ENCODE peak calls at places on chromosomes 7 and 10, in six cellular contexts. V is RWPE2; G is heart right ventricle; T is GM23338; L is CD8-positive, alpha-beta T cell; Y is hepatocyte. W is an unnamed sample.

GRCh38 chr7:130297628-130298027 is 4.7 kb downstream of the CPA4 start:
- DNase-seq in V (no peak), G (no peak), T (no peak), L (no peak), Y (no peak), W (no peak)

GRCh38 chr7:30938435-30939316 is 25.1 kb upstream of the GHRHR start:
- DNase-seq in V (no peak), G (peak), T (peak), L (peak), Y (peak), W (peak)

GRCh38 chr10:70461397-70462348 is 16.9 kb upstream of the PALD1 start:
- DNase-seq in V (no peak), G (peak), T (peak), L (peak), Y (peak), W (peak)

GRCh38 chr10:50614444-50615137 is 9.2 kb downstream of the SGMS1 start:
- DNase-seq in V (no peak), G (no peak), T (peak), L (no peak), Y (peak), W (no peak)

GRCh38 chr10:89306019-89306418 is 4.2 kb downstream of the IFIT2 start:
- DNase-seq in V (no peak), G (no peak), T (no peak), L (no peak), Y (peak), W (no peak)

GRCh38 chr10:22625511-22626288 is 88.7 kb downstream of the PIP4K2A start:
- DNase-seq in V (no peak), G (no peak), T (peak), L (no peak), Y (no peak), W (no peak)

GRCh38 chr10:69439813-69440506 is 11.3 kb upstream of the TSPAN15 start:
- DNase-seq in V (no peak), G (no peak), T (peak), L (no peak), Y (peak), W (peak)

GRCh38 chr7:584122-584465 is 64.4 kb upstream of the PDGFA start:
- DNase-seq in V (no peak), G (no peak), T (no peak), L (peak), Y (no peak), W (no peak)

GRCh38 chr10:87862644-87863101 is 660 bp downstream of the KLLN start:
- DNase-seq in V (no peak), G (no peak), T (no peak), L (no peak), Y (no peak), W (no peak)

GRCh38 chr10:86295791-86296190 is 70.8 kb downstream of the GRID1 start:
- DNase-seq in V (peak), G (no peak), T (no peak), L (no peak), Y (no peak), W (no peak)

GRCh38 chr10:102752934-102753664 is 9.4 kb downstream of the WBP1L start:
- DNase-seq in V (no peak), G (peak), T (peak), L (peak), Y (peak), W (peak)

GRCh38 chr10:132415956-132416355 is 19.0 kb downstream of the PWWP2B start:
- DNase-seq in V (no peak), G (no peak), T (no peak), L (no peak), Y (no peak), W (no peak)

GRCh38 chr7:44969701-44970494 is 8.9 kb downstream of the MYO1G start:
- DNase-seq in V (peak), G (no peak), T (no peak), L (no peak), Y (no peak), W (no peak)

GRCh38 chr10:132884041-132884440 is 58.3 kb downstream of the CFAP46 start:
- DNase-seq in V (peak), G (no peak), T (no peak), L (no peak), Y (no peak), W (no peak)

GRCh38 chr10:1290071-1290471 is 233.9 kb downstream of the WDR37 start:
- DNase-seq in V (no peak), G (no peak), T (no peak), L (no peak), Y (no peak), W (no peak)

GRCh38 chr7:604038-604883 is 84.6 kb upstream of the PDGFA start:
- DNase-seq in V (peak), G (peak), T (no peak), L (peak), Y (no peak), W (no peak)

GRCh38 chr10:117373848-117374505 is 1.3 kb downstream of the PDZD8 start:
- DNase-seq in V (no peak), G (peak), T (peak), L (peak), Y (peak), W (peak)

GRCh38 chr10:5684971-5685763 is 529 bp downstream of the TASOR2 start:
- DNase-seq in V (no peak), G (peak), T (peak), L (peak), Y (peak), W (peak)

GRCh38 chr10:97726636-97727178 is 10.2 kb upstream of the ZFYVE27 start:
- DNase-seq in V (no peak), G (no peak), T (peak), L (no peak), Y (peak), W (peak)

GRCh38 chr10:74683067-74683466 is 143.3 kb upstream of the KAT6B start:
- DNase-seq in V (no peak), G (no peak), T (no peak), L (no peak), Y (no peak), W (peak)

GRCh38 chr7:28957822-28958234 is 302 bp downstream of the TRIL start:
- DNase-seq in V (no peak), G (no peak), T (peak), L (no peak), Y (peak), W (no peak)

GRCh38 chr7:26284995-26285632 is 6.5 kb upstream of the SNX10 start:
- DNase-seq in V (no peak), G (no peak), T (peak), L (no peak), Y (no peak), W (no peak)

GRCh38 chr7:128831994-128832879 is 2.0 kb downstream of the FLNC start:
- DNase-seq in V (no peak), G (peak), T (peak), L (no peak), Y (peak), W (peak)

GRCh38 chr10:47143072-47143471 is 156.9 kb upstream of the GDF10 start:
- DNase-seq in V (no peak), G (no peak), T (no peak), L (no peak), Y (no peak), W (no peak)

GRCh38 chr7:149686001-149686400 is 87.4 kb downstream of the ZNF467 start:
- DNase-seq in V (no peak), G (no peak), T (no peak), L (no peak), Y (no peak), W (peak)

GRCh38 chr10:803041-803741 is 113.7 kb upstream of the DIP2C start:
- DNase-seq in V (no peak), G (no peak), T (no peak), L (no peak), Y (no peak), W (no peak)

GRCh38 chr10:84478155-84478554 is 149.8 kb downstream of the CCSER2 start:
- DNase-seq in V (no peak), G (no peak), T (no peak), L (no peak), Y (no peak), W (peak)

GRCh38 chr10:52541082-52541481 is 227.0 kb downstream of the DKK1 start:
- DNase-seq in V (no peak), G (no peak), T (no peak), L (no peak), Y (no peak), W (peak)

GRCh38 chr10:89549510-89549909 is 14.1 kb upstream of the SLC16A12 start:
- DNase-seq in V (no peak), G (no peak), T (no peak), L (no peak), Y (no peak), W (no peak)

GRCh38 chr7:66055321-66055956 is 20.2 kb upstream of the ASL start:
- DNase-seq in V (no peak), G (no peak), T (no peak), L (no peak), Y (no peak), W (peak)

GRCh38 chr10:28661035-28661434 is 16.3 kb upstream of the BAMBI start:
- DNase-seq in V (no peak), G (no peak), T (no peak), L (no peak), Y (no peak), W (peak)

GRCh38 chr7:73742753-73743641 is 4.4 kb upstream of the ABHD11 start:
- DNase-seq in V (no peak), G (no peak), T (peak), L (no peak), Y (peak), W (no peak)

GRCh38 chr7:155277385-155277994 is 20.2 kb upstream of the INSIG1 start:
- DNase-seq in V (no peak), G (no peak), T (no peak), L (no peak), Y (no peak), W (no peak)

GRCh38 chr7:84228526-84228925 is 33.9 kb upstream of the SEMA3A start:
- DNase-seq in V (no peak), G (no peak), T (peak), L (no peak), Y (no peak), W (no peak)

GRCh38 chr7:79296553-79297320 is 156.7 kb downstream of the MAGI2 start:
- DNase-seq in V (peak), G (no peak), T (no peak), L (no peak), Y (no peak), W (no peak)

GRCh38 chr10:66788142-66788541 is 137.7 kb upstream of the LRRTM3 start:
- DNase-seq in V (no peak), G (no peak), T (no peak), L (no peak), Y (no peak), W (no peak)

GRCh38 chr10:95756061-95756751 is at the start of gene ENTPD1:
- DNase-seq in V (no peak), G (peak), T (peak), L (no peak), Y (no peak), W (no peak)

GRCh38 chr7:112134039-112134438 is 72.2 kb downstream of the DOCK4 start:
- DNase-seq in V (no peak), G (no peak), T (no peak), L (no peak), Y (no peak), W (no peak)

GRCh38 chr7:153405704-153406485 is 646.3 kb upstream of the DPP6 start:
- DNase-seq in V (no peak), G (no peak), T (no peak), L (no peak), Y (no peak), W (no peak)
- TF ChIP-seq CTCF in V (no peak), G (no peak), T (no peak), L (no peak), Y (no peak), W (no peak)

GRCh38 chr7:142807855-142808460 is 37.2 kb downstream of the PRSS2 start:
- DNase-seq in V (no peak), G (no peak), T (no peak), L (no peak), Y (no peak), W (no peak)

GRCh38 chr7:142804715-142805114 is 33.9 kb downstream of the PRSS2 start:
- DNase-seq in V (no peak), G (no peak), T (no peak), L (no peak), Y (no peak), W (no peak)

GRCh38 chr7:142806957-142807356 is 36.2 kb downstream of the PRSS2 start:
- DNase-seq in V (no peak), G (no peak), T (no peak), L (no peak), Y (no peak), W (no peak)

GRCh38 chr7:142805350-142806020 is 34.7 kb downstream of the PRSS2 start:
- DNase-seq in V (no peak), G (no peak), T (no peak), L (no peak), Y (no peak), W (no peak)

GRCh38 chr7:142806021-142806353 is 35.2 kb downstream of the PRSS2 start:
- DNase-seq in V (no peak), G (no peak), T (no peak), L (no peak), Y (no peak), W (no peak)
- H3K4me3 ChIP-seq in V (no peak), G (no peak), T (no peak), L (peak), Y (no peak), W (no peak)

DNA sequence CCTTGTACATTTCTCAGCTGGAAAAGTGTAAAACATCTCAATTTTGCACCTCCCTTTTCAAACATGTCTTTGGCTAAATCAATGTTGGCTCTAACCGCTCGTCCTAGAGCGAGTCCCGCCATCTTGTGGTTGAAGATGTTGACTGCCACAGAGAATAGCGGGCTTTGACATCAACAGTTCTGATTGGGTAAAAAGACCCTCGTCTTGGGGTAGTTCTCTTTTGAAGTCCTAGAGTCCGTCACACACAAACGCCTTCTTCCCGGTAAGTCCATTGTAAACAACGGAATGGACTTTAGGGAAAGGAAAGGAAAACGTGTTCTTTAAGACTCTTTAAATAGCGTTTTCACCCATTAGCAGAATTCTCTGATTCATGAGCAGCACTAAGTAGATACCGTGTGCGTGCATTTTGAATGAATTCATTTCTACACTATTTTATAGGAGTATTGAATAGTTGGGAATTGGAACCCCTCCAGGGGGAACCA is 454 bp upstream of the RPP30 start:
- DNase-seq in V (no peak), G (peak), T (peak), L (peak), Y (peak), W (peak)
- TF ChIP-seq CTCF in V (peak), G (peak), T (peak), L (peak), Y (peak), W (peak)

GRCh38 chr10:76160758-76161555 is 729.5 kb downstream of the LRMDA start:
- DNase-seq in V (no peak), G (no peak), T (no peak), L (no peak), Y (no peak), W (no peak)
- H3K4me3 ChIP-seq in V (no peak), G (no peak), T (no peak), L (no peak), Y (no peak), W (no peak)

GRCh38 chr7:81776972-81777371 is 7.1 kb upstream of the HGF start:
- DNase-seq in V (no peak), G (no peak), T (peak), L (no peak), Y (no peak), W (no peak)
- TF ChIP-seq CTCF in V (no peak), G (no peak), T (peak), L (no peak), Y (no peak), W (no peak)

GRCh38 chr10:79243211-79244067 is 103.8 kb upstream of the PPIF start:
- DNase-seq in V (no peak), G (peak), T (peak), L (peak), Y (peak), W (no peak)

GRCh38 chr10:79241629-79241989 is 105.7 kb upstream of the PPIF start:
- DNase-seq in V (no peak), G (no peak), T (no peak), L (no peak), Y (no peak), W (no peak)

GRCh38 chr10:79241990-79242619 is 105.2 kb upstream of the PPIF start:
- DNase-seq in V (no peak), G (peak), T (peak), L (peak), Y (peak), W (peak)

GRCh38 chr10:79244068-79244442 is 103.2 kb upstream of the PPIF start:
- DNase-seq in V (no peak), G (no peak), T (no peak), L (no peak), Y (no peak), W (no peak)

GRCh38 chr10:79242620-79243152 is 104.6 kb upstream of the PPIF start:
- DNase-seq in V (no peak), G (peak), T (peak), L (peak), Y (peak), W (peak)
- H3K4me3 ChIP-seq in V (peak), G (peak), T (peak), L (peak), Y (peak), W (peak)

GRCh38 chr7:1706381-1706720 is 36.3 kb downstream of the ELFN1 start:
- DNase-seq in V (no peak), G (no peak), T (no peak), L (no peak), Y (no peak), W (no peak)

GRCh38 chr7:1709281-1709680 is 39.2 kb downstream of the ELFN1 start:
- DNase-seq in V (no peak), G (no peak), T (no peak), L (no peak), Y (no peak), W (no peak)

GRCh38 chr7:1706721-1707613 is 36.9 kb downstream of the ELFN1 start:
- DNase-seq in V (peak), G (no peak), T (no peak), L (no peak), Y (no peak), W (no peak)

GRCh38 chr7:1708640-1709249 is 38.7 kb downstream of the ELFN1 start:
- DNase-seq in V (peak), G (no peak), T (no peak), L (no peak), Y (no peak), W (no peak)

GRCh38 chr7:1707756-1708611 is 37.9 kb downstream of the ELFN1 start:
- DNase-seq in V (peak), G (no peak), T (no peak), L (no peak), Y (no peak), W (no peak)
- TF ChIP-seq CTCF in V (no peak), G (no peak), T (peak), L (no peak), Y (no peak), W (peak)

DNA sequence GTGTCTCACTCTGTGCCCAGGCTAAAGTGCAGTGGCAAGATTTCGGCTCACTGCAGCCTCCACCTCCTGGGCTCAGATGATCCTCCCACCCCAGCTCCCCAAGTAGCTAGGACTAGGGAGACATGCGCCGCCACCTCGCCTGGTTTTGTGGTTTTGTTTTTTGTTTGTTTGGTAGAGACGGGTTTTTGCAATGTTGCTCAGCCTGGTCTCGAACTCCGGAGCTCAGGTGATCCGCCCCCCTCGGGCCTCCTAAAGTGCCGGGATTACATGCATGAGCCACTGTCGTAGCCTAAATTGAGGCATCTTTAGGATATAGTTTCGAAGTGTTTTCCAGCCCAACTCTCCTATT is 781 bp downstream of the ZNF727 start:
- DNase-seq in V (no peak), G (no peak), T (no peak), L (no peak), Y (no peak), W (no peak)
- H3K4me3 ChIP-seq in V (no peak), G (peak), T (no peak), L (no peak), Y (no peak), W (no peak)

DNA sequence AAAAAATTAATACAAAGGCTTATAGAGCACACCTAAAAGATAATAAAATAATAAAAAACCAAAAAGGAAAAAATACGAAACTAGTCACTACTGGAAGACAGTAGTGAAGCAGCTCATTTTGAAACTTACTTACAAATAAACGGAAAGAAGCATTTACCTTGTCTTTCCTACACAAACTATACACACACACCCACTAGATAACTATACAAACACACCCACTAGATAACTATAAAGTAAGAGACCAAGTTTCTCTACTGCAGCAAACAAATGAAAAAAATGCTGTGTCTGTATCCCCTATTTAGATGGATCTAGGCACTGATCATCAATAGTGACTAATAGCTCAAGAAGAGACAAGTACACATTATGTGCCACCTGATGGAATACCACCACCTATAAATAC is 49.2 kb downstream of the KIF5B start:
- DNase-seq in V (no peak), G (no peak), T (no peak), L (no peak), Y (no peak), W (no peak)
- TF ChIP-seq CTCF in V (no peak), G (no peak), T (no peak), L (no peak), Y (no peak), W (no peak)

GRCh38 chr10:114629083-114629823 is 28.8 kb downstream of the ABLIM1 start:
- DNase-seq in V (no peak), G (no peak), T (no peak), L (no peak), Y (no peak), W (no peak)

GRCh38 chr10:114629824-114630430 is 28.1 kb downstream of the ABLIM1 start:
- DNase-seq in V (no peak), G (no peak), T (no peak), L (no peak), Y (no peak), W (no peak)

GRCh38 chr10:114631678-114632417 is 26.2 kb downstream of the ABLIM1 start:
- DNase-seq in V (no peak), G (peak), T (peak), L (peak), Y (peak), W (no peak)

GRCh38 chr10:114632869-114633715 is 25.0 kb downstream of the ABLIM1 start:
- DNase-seq in V (no peak), G (peak), T (no peak), L (no peak), Y (peak), W (peak)

DNA sequence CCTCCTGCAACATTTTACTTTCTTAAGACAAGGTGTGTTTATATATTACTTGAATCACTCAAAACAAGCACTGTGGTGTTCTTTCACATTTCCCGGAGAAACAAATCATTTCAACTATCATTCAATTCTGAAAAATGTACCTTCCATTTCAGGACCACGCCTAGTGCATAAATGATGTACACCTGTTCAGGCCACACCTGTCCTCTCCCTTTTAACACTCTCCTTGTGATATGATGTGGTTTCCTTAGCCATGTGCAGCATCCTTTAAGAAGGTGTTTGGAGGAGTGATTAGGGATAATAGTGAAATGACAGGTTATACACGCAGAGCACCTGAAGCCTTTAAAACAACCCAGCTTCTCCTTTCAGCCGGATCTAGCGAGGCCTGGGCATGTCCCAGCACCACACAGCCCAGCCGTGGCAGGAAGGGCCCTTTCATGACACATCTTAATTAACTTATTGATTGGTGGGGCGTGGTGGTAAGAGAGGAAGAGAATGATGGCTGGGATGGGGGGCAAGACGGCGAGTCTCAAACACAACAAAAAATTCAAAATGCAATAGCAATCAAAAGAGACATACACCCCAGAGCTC is 26.9 kb downstream of the ABLIM1 start:
- DNase-seq in V (no peak), G (no peak), T (no peak), L (no peak), Y (no peak), W (no peak)
- H3K4me3 ChIP-seq in V (peak), G (peak), T (peak), L (peak), Y (peak), W (peak)

W was measured in AG10803.